ENCODE peak calls at places on chromosome 16, in seven cellular contexts. O is effector memory CD8-positive, alpha-beta T cell; F is cardiac fibroblast; N is left lung; A is NCI-H1930; B is NCI-H69; Q is T47D. H is an unnamed sample.

GRCh38 chr16:81071816-81072215 is 5.2 kb downstream of the C16orf46 start:
- DNase-seq in O (no peak), F (peak), N (no peak), A (no peak), B (no peak), Q (no peak), H (peak)

GRCh38 chr16:23539984-23540816 is 16.9 kb downstream of the EARS2 start:
- DNase-seq in O (no peak), F (no peak), N (no peak), A (no peak), B (no peak), Q (peak), H (peak)

GRCh38 chr16:86355951-86356350 is 154.4 kb upstream of the FOXF1 start:
- DNase-seq in O (no peak), F (no peak), N (no peak), A (no peak), B (no peak), Q (no peak), H (no peak)

GRCh38 chr16:700684-701584 is 4.7 kb downstream of the FBXL16 start:
- DNase-seq in O (peak), F (no peak), N (no peak), A (no peak), B (no peak), Q (peak), H (no peak)

GRCh38 chr16:71721066-71721740 is 3.3 kb downstream of the PHLPP2 start:
- DNase-seq in O (no peak), F (no peak), N (no peak), A (no peak), B (no peak), Q (no peak), H (no peak)

GRCh38 chr16:82329504-82330192 is 159.6 kb upstream of the MPHOSPH6 start:
- DNase-seq in O (no peak), F (no peak), N (no peak), A (peak), B (peak), Q (peak), H (peak)

GRCh38 chr16:68235105-68235881 is 634 bp downstream of the ESRP2 start:
- DNase-seq in O (no peak), F (no peak), N (peak), A (no peak), B (peak), Q (peak), H (peak)

GRCh38 chr16:85216522-85217375 is 104.5 kb upstream of the CIBAR2 start:
- DNase-seq in O (no peak), F (no peak), N (no peak), A (no peak), B (peak), Q (no peak), H (no peak)

GRCh38 chr16:25481636-25482035 is 210.1 kb upstream of the HS3ST4 start:
- DNase-seq in O (no peak), F (no peak), N (no peak), A (no peak), B (no peak), Q (no peak), H (no peak)

GRCh38 chr16:67188798-67189197 is 1.1 kb downstream of the EXOC3L1 start:
- DNase-seq in O (no peak), F (no peak), N (no peak), A (no peak), B (no peak), Q (no peak), H (no peak)

GRCh38 chr16:29147710-29148425 is 163.0 kb downstream of the LAT start:
- DNase-seq in O (no peak), F (no peak), N (peak), A (no peak), B (no peak), Q (no peak), H (no peak)

GRCh38 chr16:83301966-83302365 is 505.8 kb upstream of the HSBP1 start:
- DNase-seq in O (no peak), F (peak), N (no peak), A (no peak), B (no peak), Q (no peak), H (no peak)

GRCh38 chr16:20942271-20942670 is 41.7 kb downstream of the LYRM1 start:
- DNase-seq in O (no peak), F (no peak), N (no peak), A (no peak), B (no peak), Q (no peak), H (no peak)

GRCh38 chr16:58829096-58829495 is 95.0 kb upstream of the GOT2 start:
- DNase-seq in O (no peak), F (no peak), N (no peak), A (no peak), B (no peak), Q (peak), H (no peak)

GRCh38 chr16:55664786-55665407 is 9.1 kb downstream of the SLC6A2 start:
- DNase-seq in O (no peak), F (no peak), N (no peak), A (no peak), B (no peak), Q (no peak), H (no peak)

GRCh38 chr16:23128056-23128455 is 21.2 kb downstream of the USP31 start:
- DNase-seq in O (no peak), F (no peak), N (no peak), A (no peak), B (no peak), Q (no peak), H (no peak)

GRCh38 chr16:759110-759910 is 1.2 kb upstream of the MSLN start:
- DNase-seq in O (no peak), F (no peak), N (peak), A (no peak), B (no peak), Q (peak), H (peak)

GRCh38 chr16:86631441-86631840 is 53.1 kb downstream of the FOXL1 start:
- DNase-seq in O (no peak), F (peak), N (no peak), A (no peak), B (no peak), Q (no peak), H (no peak)

GRCh38 chr16:72924918-72925630 is 122.9 kb downstream of the ZFHX3 start:
- DNase-seq in O (no peak), F (no peak), N (no peak), A (no peak), B (peak), Q (peak), H (no peak)

GRCh38 chr16:15682105-15682570 is 32.1 kb downstream of the NDE1 start:
- DNase-seq in O (peak), F (peak), N (peak), A (no peak), B (peak), Q (peak), H (peak)

GRCh38 chr16:57773680-57774295 is 28.5 kb downstream of the KIFC3 start:
- DNase-seq in O (no peak), F (peak), N (no peak), A (no peak), B (no peak), Q (no peak), H (peak)

GRCh38 chr16:67562918-67563707 is 787 bp downstream of the CTCF start:
- DNase-seq in O (peak), F (peak), N (peak), A (peak), B (peak), Q (peak), H (peak)

GRCh38 chr16:27639588-27640276 is 89.8 kb downstream of the KATNIP start:
- DNase-seq in O (no peak), F (peak), N (no peak), A (no peak), B (peak), Q (peak), H (peak)

GRCh38 chr16:14289692-14290340 is 218.7 kb downstream of the MRTFB start:
- DNase-seq in O (no peak), F (peak), N (no peak), A (peak), B (peak), Q (peak), H (peak)

GRCh38 chr16:19411298-19411697 is 6.4 kb upstream of the TMC5 start:
- DNase-seq in O (no peak), F (no peak), N (no peak), A (no peak), B (peak), Q (no peak), H (peak)

GRCh38 chr16:57842606-57843005 is 40.3 kb upstream of the KIFC3 start:
- DNase-seq in O (no peak), F (no peak), N (no peak), A (no peak), B (no peak), Q (no peak), H (no peak)

GRCh38 chr16:23753908-23754593 is 775 bp upstream of the CHP2 start:
- DNase-seq in O (no peak), F (no peak), N (no peak), A (no peak), B (no peak), Q (no peak), H (no peak)

GRCh38 chr16:55179858-55180585 is 144.0 kb upstream of the IRX6 start:
- DNase-seq in O (no peak), F (no peak), N (peak), A (no peak), B (no peak), Q (no peak), H (peak)

GRCh38 chr16:85625053-85625452 is 11.9 kb downstream of the GSE1 start:
- DNase-seq in O (no peak), F (no peak), N (no peak), A (no peak), B (peak), Q (no peak), H (no peak)

GRCh38 chr16:25748099-25748654 is 56.4 kb downstream of the HS3ST4 start:
- DNase-seq in O (no peak), F (no peak), N (no peak), A (no peak), B (no peak), Q (no peak), H (no peak)

GRCh38 chr16:16150117-16150877 is 73.0 kb downstream of the ABCC6 start:
- DNase-seq in O (no peak), F (peak), N (no peak), A (no peak), B (peak), Q (no peak), H (peak)

GRCh38 chr16:9976641-9977040 is 205.6 kb downstream of the GRIN2A start:
- DNase-seq in O (no peak), F (no peak), N (no peak), A (no peak), B (no peak), Q (no peak), H (no peak)

GRCh38 chr16:87637357-87637756 is 35.0 kb downstream of the JPH3 start:
- DNase-seq in O (no peak), F (no peak), N (no peak), A (no peak), B (no peak), Q (no peak), H (no peak)

GRCh38 chr16:79328327-79329162 is 272.0 kb downstream of the MAF start:
- DNase-seq in O (no peak), F (no peak), N (peak), A (no peak), B (no peak), Q (no peak), H (no peak)

GRCh38 chr16:8626946-8627345 is 5.4 kb downstream of the METTL22 start:
- DNase-seq in O (no peak), F (no peak), N (no peak), A (no peak), B (no peak), Q (no peak), H (no peak)

GRCh38 chr16:27190316-27190871 is 12.9 kb upstream of the KDM8 start:
- DNase-seq in O (no peak), F (no peak), N (no peak), A (no peak), B (no peak), Q (no peak), H (no peak)

H was measured in DMS53.